ENCODE peak calls at places on chromosomes 16 and 17, in nine cellular contexts. F is activated T-cell treated with anti-CD3 and anti-CD28 coated beads for 1 hour; C is ELF-1; S is dorsolateral prefrontal cortex; B is naive thymus-derived CD8-positive, alpha-beta T cell; A is anterior cingulate cortex; N is mesenchymal stem cell; H is heart right ventricle; G is fibroblast of mammary gland. T is an unnamed sample.

GRCh38 chr17:82126479-82127314 is 28.7 kb upstream of the FASN start:
- DNase-seq in N (no peak), B (peak; percentile 95), F (peak; percentile 68), S (no peak), H (no peak), G (no peak), C (no peak), A (no peak), T (peak; percentile 86)

GRCh38 chr16:30398660-30399434 is 3.6 kb downstream of the ZNF48 start:
- DNase-seq in A (no peak), F (no peak), N (no peak), C (peak; percentile 35), B (no peak), S (no peak), H (no peak), G (no peak), T (no peak)

GRCh38 chr17:43952724-43953666 is 745 bp downstream of the PYY start:
- DNase-seq in G (no peak), S (no peak), N (no peak), B (no peak), F (no peak), C (peak; percentile 83), A (no peak), H (no peak), T (no peak)

GRCh38 chr17:1484586-1485310 is 7.7 kb downstream of the MYO1C start:
- DNase-seq in G (no peak), A (no peak), F (peak; percentile 33), N (peak; percentile 81), H (peak; percentile 64), S (no peak), C (peak; percentile 84), B (no peak), T (peak; percentile 52)

GRCh38 chr16:46873201-46873600 is 11.0 kb upstream of the GPT2 start:
- DNase-seq in C (no peak), H (no peak), A (no peak), S (no peak), N (no peak), G (no peak), B (no peak), F (no peak), T (no peak)

GRCh38 chr16:50248845-50249244 is 17.5 kb upstream of the ADCY7 start:
- DNase-seq in B (no peak), F (no peak), N (no peak), S (no peak), H (no peak), C (peak; percentile 31), A (no peak), G (no peak), T (no peak)

GRCh38 chr17:59527931-59528330 is 37.5 kb upstream of the DHX40 start:
- DNase-seq in H (no peak), G (no peak), A (no peak), N (no peak), F (no peak), C (no peak), B (no peak), S (no peak), T (no peak)

GRCh38 chr17:42917236-42917603 is 16.6 kb downstream of the G6PC1 start:
- DNase-seq in N (no peak), G (no peak), H (no peak), A (no peak), C (peak; percentile 15), S (no peak), B (no peak), F (no peak), T (no peak)

GRCh38 chr16:49858200-49859129 is 2.6 kb upstream of the ZNF423 start:
- DNase-seq in F (peak; percentile 17), A (peak; percentile 27), N (peak; percentile 35), C (peak; percentile 54), H (peak; percentile 65), G (peak; percentile 51), S (no peak), B (no peak), T (peak; percentile 14)

GRCh38 chr17:2571523-2572303 is 21.7 kb upstream of the PAFAH1B1 start:
- DNase-seq in H (no peak), G (no peak), C (no peak), F (no peak), B (no peak), N (no peak), S (no peak), A (no peak), T (no peak)

GRCh38 chr16:88792078-88792550 is 7.1 kb upstream of the PIEZO1 start:
- DNase-seq in S (no peak), F (no peak), C (no peak), G (no peak), B (no peak), H (no peak), A (no peak), N (no peak), T (no peak)

GRCh38 chr16:10923146-10923649 is 19.1 kb downstream of the DEXI start:
- DNase-seq in C (peak; percentile 41), G (no peak), F (no peak), A (no peak), N (no peak), S (no peak), H (no peak), B (no peak), T (no peak)